ENCODE peak calls at places on chromosomes 7 and 10, in four cellular contexts. L, D, J and F are unnamed samples.

GRCh38 chr7:18361756-18362155 is 133.8 kb upstream of the HDAC9 start:
- DNase-seq in L (no peak), D (no peak), J (no peak), F (no peak)

GRCh38 chr10:31939797-31940708 is 11.4 kb upstream of the ARHGAP12 start:
- DNase-seq in L (no peak), D (no peak), J (no peak), F (peak)

GRCh38 chr10:15658099-15658702 is 61.5 kb downstream of the ITGA8 start:
- DNase-seq in L (no peak), D (no peak), J (no peak), F (no peak)

GRCh38 chr7:69677905-69678793 is 79.9 kb downstream of the AUTS2 start:
- DNase-seq in L (no peak), D (no peak), J (no peak), F (no peak)

GRCh38 chr10:95440326-95440725 is 120.8 kb downstream of the SORBS1 start:
- DNase-seq in L (no peak), D (no peak), J (no peak), F (no peak)

GRCh38 chr7:78959471-78959870 is 494.0 kb downstream of the MAGI2 start:
- DNase-seq in L (no peak), D (no peak), J (no peak), F (peak)

GRCh38 chr10:56360583-56360966 is 484 bp downstream of the ZWINT start:
- DNase-seq in L (no peak), D (no peak), J (no peak), F (no peak)

GRCh38 chr10:93894516-93895378 is 969 bp downstream of the SLC35G1 start:
- DNase-seq in L (no peak), D (no peak), J (no peak), F (no peak)

GRCh38 chr7:20444041-20444440 is 113.3 kb downstream of the ITGB8 start:
- DNase-seq in L (no peak), D (no peak), J (no peak), F (no peak)

GRCh38 chr7:25314729-25315267 is 86.5 kb upstream of the NPVF start:
- DNase-seq in L (no peak), D (no peak), J (no peak), F (no peak)

GRCh38 chr7:14936530-14936929 is 34.0 kb upstream of the DGKB start:
- DNase-seq in L (no peak), D (no peak), J (no peak), F (no peak)

GRCh38 chr7:77327067-77327931 is 88.8 kb downstream of the GSAP start:
- DNase-seq in L (peak), D (no peak), J (no peak), F (peak)

GRCh38 chr10:127040756-127041155 is 135.5 kb downstream of the DOCK1 start:
- DNase-seq in L (no peak), D (no peak), J (no peak), F (no peak)

GRCh38 chr7:139720186-139720585 is 57.6 kb downstream of the HIPK2 start:
- DNase-seq in L (no peak), D (no peak), J (no peak), F (no peak)

GRCh38 chr10:21318768-21319167 is 206.7 kb downstream of the SKIDA1 start:
- DNase-seq in L (no peak), D (no peak), J (no peak), F (no peak)

GRCh38 chr10:65670087-65670486 is 1255.7 kb upstream of the LRRTM3 start:
- DNase-seq in L (peak), D (no peak), J (no peak), F (no peak)

GRCh38 chr7:140426130-140426529 is 22.3 kb downstream of the RAB19 start:
- DNase-seq in L (no peak), D (no peak), J (no peak), F (no peak)

GRCh38 chr7:98514211-98515150 is 102.6 kb upstream of the NPTX2 start:
- DNase-seq in L (no peak), D (no peak), J (no peak), F (no peak)

GRCh38 chr10:114233432-114233831 is 5.6 kb upstream of the VWA2 start:
- DNase-seq in L (no peak), D (no peak), J (no peak), F (no peak)

GRCh38 chr10:117137031-117137910 is 799 bp downstream of the VAX1 start:
- DNase-seq in L (no peak), D (no peak), J (no peak), F (peak)

GRCh38 chr10:88702848-88703597 is 3.0 kb upstream of the LIPK start:
- DNase-seq in L (no peak), D (no peak), J (no peak), F (peak)

GRCh38 chr7:93011351-93012294 is 106.2 kb downstream of the SAMD9 start:
- DNase-seq in L (peak), D (peak), J (no peak), F (no peak)

GRCh38 chr7:122132341-122132740 is 11.7 kb downstream of the AASS start:
- DNase-seq in L (peak), D (no peak), J (no peak), F (peak)

GRCh38 chr10:1148855-1149620 is 92.9 kb downstream of the WDR37 start:
- DNase-seq in L (no peak), D (no peak), J (no peak), F (no peak)

GRCh38 chr10:17682236-17682946 is 38.4 kb downstream of the STAM start:
- DNase-seq in L (no peak), D (no peak), J (no peak), F (no peak)

GRCh38 chr10:110617455-110618162 is 26.5 kb upstream of the RBM20 start:
- DNase-seq in L (no peak), D (no peak), J (no peak), F (no peak)

GRCh38 chr10:10661176-10661575 is 356.5 kb upstream of the CELF2 start:
- DNase-seq in L (no peak), D (no peak), J (no peak), F (no peak)

GRCh38 chr7:51430480-51431086 is 114.0 kb upstream of the COBL start:
- DNase-seq in L (peak), D (peak), J (peak), F (peak)

GRCh38 chr10:73591578-73591902 is 398 bp upstream of the USP54 start:
- DNase-seq in L (no peak), D (no peak), J (no peak), F (no peak)

GRCh38 chr10:47364911-47365310 is 16.7 kb downstream of the RBP3 start:
- DNase-seq in L (no peak), D (no peak), J (no peak), F (no peak)

GRCh38 chr7:28872226-28872625 is 85.9 kb downstream of the TRIL start:
- DNase-seq in L (no peak), D (no peak), J (no peak), F (no peak)

GRCh38 chr7:131106681-131107342 is 220.9 kb upstream of the MKLN1 start:
- DNase-seq in L (peak), D (no peak), J (no peak), F (peak)

GRCh38 chr7:98360221-98361124 is 40.4 kb downstream of the BAIAP2L1 start:
- DNase-seq in L (no peak), D (no peak), J (no peak), F (peak)

GRCh38 chr10:35890970-35891330 is 248.9 kb upstream of the FZD8 start:
- DNase-seq in L (no peak), D (no peak), J (no peak), F (no peak)

GRCh38 chr10:129055966-129056365 is 411.1 kb upstream of the MGMT start:
- DNase-seq in L (no peak), D (no peak), J (no peak), F (no peak)

GRCh38 chr7:128318696-128319095 is 25.0 kb downstream of the RBM28 start:
- DNase-seq in L (no peak), D (no peak), J (no peak), F (no peak)

GRCh38 chr10:112792487-112793196 is 157.4 kb upstream of the TCF7L2 start:
- DNase-seq in L (no peak), D (no peak), J (no peak), F (no peak)